ENCODE peak calls at places on chromosomes 1 and 21, in nine cellular contexts. I is nephron progenitor cell, B is fibroblast of pulmonary artery, H is kidney epithelial cell, X is OCI-LY7, L is astrocyte, A is left ventricle myocardium inferior, R is pancreas, C is RWPE1. Q is an unnamed sample.

GRCh38 chr1:2225029-2225428 is 3.1 kb upstream of the SKI start:
- DNase-seq in R (no peak), X (no peak), C (no peak), H (no peak), L (no peak), I (no peak), B (no peak), A (no peak), Q (no peak)

GRCh38 chr1:91725961-91726704 is 159.8 kb downstream of the TGFBR3 start:
- DNase-seq in I (no peak), X (no peak), R (no peak), H (no peak), A (no peak), L (peak; percentile 86), B (peak; percentile 90), C (no peak), Q (peak; percentile 71)

GRCh38 chr1:206032356-206033140 is 8.9 kb upstream of the CTSE start:
- DNase-seq in A (no peak), H (no peak), I (no peak), X (no peak), R (no peak), C (no peak), B (peak; percentile 26), L (no peak), Q (no peak)

GRCh38 chr1:221979461-221980032 is 237.7 kb upstream of the DUSP10 start:
- DNase-seq in R (no peak), I (no peak), X (no peak), H (no peak), B (no peak), A (no peak), L (no peak), C (peak; percentile 43), Q (no peak)

GRCh38 chr1:36737767-36738166 is 255.1 kb upstream of the CSF3R start:
- DNase-seq in R (no peak), X (no peak), A (no peak), I (no peak), B (no peak), H (no peak), C (no peak), L (no peak), Q (no peak)

GRCh38 chr1:196516373-196516772 is 91.9 kb downstream of the KCNT2 start:
- DNase-seq in B (no peak), I (no peak), X (no peak), H (no peak), C (no peak), R (no peak), L (peak; percentile 24), A (no peak), Q (no peak)

GRCh38 chr1:218865591-218865990 is 308.1 kb upstream of the LYPLAL1 start:
- DNase-seq in C (no peak), X (no peak), A (no peak), I (no peak), H (no peak), L (peak; percentile 75), R (peak; percentile 31), B (peak; percentile 88), Q (no peak)

GRCh38 chr1:243294723-243295121 is 38.9 kb downstream of the SDCCAG8 start:
- DNase-seq in A (no peak), B (peak; percentile 61), X (no peak), H (no peak), I (no peak), R (no peak), C (peak; percentile 81), L (peak; percentile 73), Q (no peak)

GRCh38 chr1:230085178-230085515 is 18.1 kb downstream of the GALNT2 start:
- DNase-seq in R (no peak), L (no peak), H (no peak), I (no peak), A (no peak), C (no peak), X (no peak), B (no peak), Q (no peak)

GRCh38 chr1:224867715-224868114 is 61.8 kb upstream of the DNAH14 start:
- DNase-seq in C (no peak), H (no peak), B (peak; percentile 34), R (no peak), X (no peak), A (no peak), I (no peak), L (peak; percentile 63), Q (no peak)

GRCh38 chr21:36321325-36322082 is 1.5 kb downstream of the MORC3 start:
- DNase-seq in B (peak; percentile 32), A (no peak), R (peak; percentile 33), X (peak; percentile 38), H (no peak), C (no peak), I (peak; percentile 8), L (peak; percentile 10), Q (no peak)

GRCh38 chr1:10942542-10942912 is 69.9 kb upstream of the TARDBP start:
- DNase-seq in B (no peak), I (no peak), C (no peak), R (no peak), A (no peak), H (no peak), X (no peak), L (no peak), Q (no peak)

GRCh38 chr1:10943041-10943440 is 69.4 kb upstream of the TARDBP start:
- DNase-seq in B (no peak), X (no peak), L (no peak), R (no peak), I (no peak), C (no peak), H (no peak), A (no peak), Q (no peak)

GRCh38 chr1:10940451-10940804 is 72.0 kb upstream of the TARDBP start:
- DNase-seq in H (no peak), R (no peak), A (no peak), L (no peak), B (no peak), X (no peak), I (no peak), C (no peak), Q (no peak)

GRCh38 chr1:10940838-10941237 is 71.6 kb upstream of the TARDBP start:
- DNase-seq in A (no peak), L (no peak), B (no peak), C (no peak), X (no peak), H (no peak), I (no peak), R (no peak), Q (no peak)

DNA sequence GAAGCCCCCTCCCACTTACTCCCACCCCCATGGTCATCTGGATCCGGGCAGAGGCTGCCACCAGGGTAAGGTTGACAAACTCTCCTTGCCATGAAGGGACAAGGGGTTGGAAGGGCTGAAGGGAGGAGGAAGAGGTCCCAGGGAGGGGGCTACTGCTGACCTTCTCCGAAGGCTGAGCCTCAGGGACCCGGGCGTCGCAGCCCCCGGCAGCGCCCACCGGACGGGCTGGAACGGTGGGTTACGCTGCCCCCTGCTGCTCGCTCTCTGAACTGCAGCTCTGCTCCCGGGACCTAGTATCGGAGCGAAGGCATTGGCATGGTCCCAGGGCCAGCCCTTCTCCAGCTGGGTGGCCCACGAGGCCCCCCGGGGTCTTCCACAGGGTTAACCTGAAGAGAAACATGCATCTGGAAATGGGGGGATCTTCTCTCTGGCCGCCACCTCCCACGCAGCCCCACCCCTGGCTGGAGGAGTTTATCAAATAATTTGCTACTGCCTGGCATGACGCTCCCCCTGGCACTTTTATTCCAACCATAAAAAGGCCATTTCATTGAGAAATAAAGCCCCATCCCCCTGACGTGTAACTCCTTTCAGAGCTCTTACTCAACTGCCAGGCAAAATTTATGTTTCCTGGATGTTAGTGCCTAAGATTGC is 70.4 kb upstream of the TARDBP start:
- DNase-seq in A (peak; percentile 35), B (peak; percentile 31), I (peak; percentile 89), R (no peak), C (peak; percentile 68), L (no peak), X (peak; percentile 52), H (no peak), Q (no peak)
- TF ChIP-seq CTCF in A (peak; percentile 89), B (peak; percentile 76), I (peak; percentile 96), R (peak; percentile 90), C (peak; percentile 83), L (peak; percentile 74), X (peak; percentile 93), H (peak; percentile 95), Q (peak; percentile 85)

DNA sequence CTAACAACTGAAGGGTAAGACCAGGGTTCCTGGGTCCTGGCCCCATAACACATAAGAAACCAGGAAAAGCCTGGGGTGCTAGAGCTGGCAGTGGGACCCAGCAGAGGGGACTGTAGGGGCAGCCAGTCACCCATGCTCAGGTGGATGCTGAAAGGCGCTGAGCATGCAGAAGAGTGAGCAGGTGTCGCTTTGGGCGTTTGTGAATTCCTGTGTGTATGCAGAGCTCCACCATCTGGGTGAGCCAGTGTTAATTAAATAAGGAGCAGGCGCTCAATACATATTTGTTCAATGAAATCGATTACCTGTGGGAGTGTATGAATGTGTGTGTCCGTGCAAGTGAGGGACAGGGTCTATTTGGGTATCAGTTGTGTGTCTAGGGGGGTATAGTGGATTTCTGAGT is 499 bp downstream of the C1QA start:
- DNase-seq in I (no peak), X (no peak), L (no peak), R (no peak), B (no peak), A (no peak), C (no peak), H (no peak), Q (no peak)
- TF ChIP-seq CTCF in I (no peak), X (no peak), L (no peak), R (no peak), B (no peak), A (no peak), C (no peak), H (no peak), Q (no peak)

DNA sequence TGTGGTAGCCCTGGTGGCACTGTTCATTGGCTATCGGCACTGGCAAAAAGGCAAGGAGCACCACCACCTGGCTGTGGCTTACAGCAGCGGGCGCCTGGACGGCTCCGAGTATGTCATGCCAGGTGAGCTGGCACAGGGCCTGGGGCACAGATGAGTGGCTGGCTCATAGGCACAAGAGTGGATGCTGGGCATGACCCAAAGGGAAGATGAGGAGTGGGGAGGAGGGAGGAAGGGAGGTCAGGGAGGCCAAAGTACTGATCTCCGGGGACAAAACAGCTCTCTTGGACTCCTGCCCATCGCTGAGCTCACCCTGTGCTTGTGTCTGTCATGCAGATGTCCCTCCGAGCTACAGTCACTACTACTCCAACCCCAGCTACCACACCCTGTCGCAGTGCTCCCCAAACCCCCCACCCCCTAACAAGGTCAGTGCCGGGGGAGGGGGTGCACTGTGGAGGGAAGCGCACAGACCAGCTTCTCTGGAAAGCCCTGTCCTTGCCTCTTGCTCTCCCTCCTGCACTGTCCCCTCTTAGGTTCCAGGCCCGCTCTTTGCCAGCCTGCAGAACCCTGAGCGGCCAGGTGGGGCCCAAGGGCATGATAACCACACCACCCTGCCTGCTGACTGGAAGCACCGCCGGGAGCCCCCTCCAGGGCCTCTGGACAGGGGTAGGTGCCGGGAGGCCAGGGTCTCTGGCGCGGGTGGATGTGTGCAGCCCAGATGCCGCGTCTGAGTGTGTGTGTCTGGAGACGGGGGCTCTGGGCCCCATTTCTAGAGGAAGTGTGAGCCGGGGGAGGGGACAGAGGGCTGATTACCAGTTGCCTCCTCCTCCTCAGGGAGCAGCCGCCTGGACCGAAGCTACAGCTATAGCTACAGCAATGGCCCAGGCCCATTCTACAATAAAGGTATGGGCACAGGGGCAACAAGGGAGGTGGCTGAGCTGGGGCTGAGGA is 7.3 kb upstream of the LRRC71 start:
- DNase-seq in R (no peak), H (no peak), L (no peak), X (no peak), I (peak; percentile 44), B (no peak), A (no peak), C (no peak), Q (no peak)
- TF ChIP-seq CTCF in R (no peak), H (no peak), L (no peak), X (no peak), I (peak; percentile 31), B (no peak), A (no peak), C (no peak), Q (no peak)

GRCh38 chr1:30684881-30685795 is 38.2 kb downstream of the MATN1 start:
- DNase-seq in R (peak; percentile 99), C (peak; percentile 48), L (no peak), B (no peak), A (peak; percentile 28), H (no peak), X (no peak), I (peak; percentile 92), Q (peak; percentile 70)
- TF ChIP-seq CTCF in R (no peak), C (no peak), L (no peak), B (no peak), A (peak; percentile 11), H (no peak), X (no peak), I (peak; percentile 22), Q (no peak)

Q was measured in tibial artery.